ENCODE peak calls at places on chromosome 9, in five cellular contexts. I, D, B, K and X are unnamed samples.

GRCh38 chr9:13095056-13095455 is 184.4 kb downstream of the MPDZ start:
- DNase-seq in B (no peak), I (no peak), D (no peak), K (no peak), X (no peak)

GRCh38 chr9:108512426-108513173 is 343.2 kb downstream of the ACTL7B start:
- DNase-seq in B (no peak), K (no peak), D (no peak), I (no peak), X (no peak)

GRCh38 chr9:95031711-95032461 is 285.6 kb downstream of the FANCC start:
- DNase-seq in I (no peak), K (no peak), D (peak), B (peak), X (no peak)

GRCh38 chr9:124216474-124217176 is 41.1 kb upstream of the NEK6 start:
- DNase-seq in K (peak), I (peak), B (no peak), D (no peak), X (no peak)

GRCh38 chr9:89359018-89359417 is 40.7 kb downstream of the SECISBP2 start:
- DNase-seq in B (no peak), I (no peak), D (no peak), K (peak), X (peak)

GRCh38 chr9:111926421-111926875 is 29.8 kb downstream of the UGCG start:
- DNase-seq in K (no peak), D (peak), I (peak), B (no peak), X (peak)

GRCh38 chr9:104553261-104553660 is 15.7 kb upstream of the OR13C8 start:
- DNase-seq in I (no peak), K (no peak), B (no peak), D (no peak), X (peak)

GRCh38 chr9:19992556-19992955 is 203.7 kb upstream of the SLC24A2 start:
- DNase-seq in I (no peak), K (no peak), B (no peak), D (no peak), X (peak)

GRCh38 chr9:127264462-127265040 is at the start of gene GARNL3:
- DNase-seq in I (no peak), K (no peak), B (no peak), D (no peak), X (no peak)

GRCh38 chr9:6686396-6686795 is 40.9 kb upstream of the GLDC start:
- DNase-seq in I (no peak), K (no peak), B (no peak), D (no peak), X (peak)

GRCh38 chr9:36802171-36802920 is 229.7 kb downstream of the MELK start:
- DNase-seq in K (no peak), B (no peak), I (no peak), D (no peak), X (peak)

GRCh38 chr9:105114956-105115728 is 129.3 kb upstream of the SLC44A1 start:
- DNase-seq in B (no peak), I (peak), D (no peak), K (no peak), X (no peak)

GRCh38 chr9:24416136-24416535 is 129.6 kb downstream of the IZUMO3 start:
- DNase-seq in I (no peak), K (no peak), D (no peak), B (no peak), X (peak)

GRCh38 chr9:107249131-107249533 is 33.9 kb upstream of the RAD23B start:
- DNase-seq in B (peak), D (peak), I (no peak), K (no peak), X (peak)

GRCh38 chr9:71911908-71912325 is 478 bp downstream of the C9orf85 start:
- DNase-seq in D (no peak), B (no peak), I (no peak), K (no peak), X (no peak)

GRCh38 chr9:1916676-1917075 is 98.5 kb upstream of the SMARCA2 start:
- DNase-seq in I (no peak), D (no peak), B (no peak), K (no peak), X (no peak)

GRCh38 chr9:127283917-127284316 is 19.3 kb downstream of the GARNL3 start:
- DNase-seq in I (no peak), D (peak), K (no peak), B (peak), X (peak)

GRCh38 chr9:76530458-76531100 is 71.6 kb downstream of the GCNT1 start:
- DNase-seq in K (no peak), D (no peak), I (no peak), B (no peak), X (peak)

DNA sequence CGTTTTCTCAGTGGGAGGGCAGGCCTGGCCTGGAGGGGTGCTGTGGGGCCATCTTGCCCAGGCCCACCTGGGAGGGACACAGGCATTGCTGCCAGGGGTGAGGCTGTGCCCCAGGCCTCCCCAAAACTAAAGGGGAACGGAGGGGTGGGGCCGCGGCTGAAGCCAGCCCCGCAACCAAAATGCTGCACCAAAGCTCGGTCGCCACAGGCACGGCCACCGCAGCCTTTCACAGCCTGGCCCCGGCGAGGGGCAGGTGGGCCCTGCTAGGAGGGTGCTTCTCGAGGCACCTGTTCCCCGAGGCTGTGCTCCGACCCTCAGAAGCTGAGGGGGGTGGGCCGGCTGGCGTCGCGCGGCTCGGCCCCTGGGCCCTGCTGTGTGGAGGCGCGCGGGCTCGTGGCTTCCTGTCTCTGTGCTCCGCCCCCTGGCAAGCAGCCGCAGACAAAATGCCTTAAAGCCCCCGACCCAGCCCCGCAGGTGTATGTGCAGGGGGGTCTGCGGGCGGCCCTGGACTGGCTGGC is 57.6 kb downstream of the JAK2 start:
- DNase-seq in B (no peak), I (peak), K (peak), D (no peak), X (no peak)
- H3K4me3 ChIP-seq in B (no peak), I (no peak), K (no peak), D (no peak), X (no peak)

GRCh38 chr9:73685786-73686185 is 534.1 kb downstream of the ANXA1 start:
- DNase-seq in K (no peak), B (no peak), D (no peak), I (no peak), X (no peak)
- TF ChIP-seq CTCF in K (no peak), B (no peak), D (no peak), I (no peak), X (no peak)

GRCh38 chr9:86326536-86326935 is 27.7 kb downstream of the TUT7 start:
- DNase-seq in I (no peak), K (no peak), D (no peak), B (no peak), X (no peak)

GRCh38 chr9:86324308-86324707 is 29.9 kb downstream of the TUT7 start:
- DNase-seq in B (no peak), K (no peak), D (no peak), I (no peak), X (peak)

GRCh38 chr9:86324901-86325300 is 29.3 kb downstream of the TUT7 start:
- DNase-seq in D (no peak), K (no peak), I (no peak), B (no peak), X (no peak)

GRCh38 chr9:86321373-86321772 is 32.8 kb downstream of the TUT7 start:
- DNase-seq in D (no peak), B (no peak), K (no peak), I (no peak), X (peak)

DNA sequence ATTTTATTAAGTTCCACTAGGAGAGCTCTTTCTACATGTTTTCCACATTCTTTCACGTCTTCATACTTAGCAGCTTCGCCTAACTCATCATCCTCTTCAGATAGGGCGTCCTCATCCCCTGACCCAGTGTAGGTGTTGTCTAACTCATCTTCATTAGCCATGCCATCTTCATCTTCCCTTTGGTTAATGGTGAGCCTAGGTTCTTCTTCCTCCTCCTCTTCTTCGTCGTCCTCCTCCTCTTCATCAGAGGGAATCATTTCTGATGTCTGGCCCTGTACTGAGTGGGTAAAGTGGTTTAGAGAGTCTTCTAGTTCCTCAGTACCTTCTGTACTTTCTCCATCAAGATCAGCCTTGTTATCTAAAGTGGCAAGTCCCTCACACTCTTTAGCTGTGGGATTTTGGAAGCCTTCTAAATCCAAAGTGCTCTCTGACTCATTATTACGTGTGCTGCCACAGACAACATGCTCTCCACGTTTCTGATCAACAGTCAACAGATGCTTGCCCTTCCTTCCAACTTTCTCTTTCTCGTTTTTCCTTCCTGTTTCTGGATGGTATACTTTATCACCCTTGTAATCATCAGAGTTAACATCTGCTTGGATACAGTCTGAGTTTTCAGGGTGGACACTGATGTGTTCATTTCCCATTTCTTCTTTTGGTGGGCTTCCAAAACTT is 31.1 kb downstream of the TUT7 start:
- DNase-seq in K (no peak), B (no peak), D (no peak), I (no peak), X (peak)
- H3K4me3 ChIP-seq in K (no peak), B (no peak), D (no peak), I (no peak), X (no peak)

DNA sequence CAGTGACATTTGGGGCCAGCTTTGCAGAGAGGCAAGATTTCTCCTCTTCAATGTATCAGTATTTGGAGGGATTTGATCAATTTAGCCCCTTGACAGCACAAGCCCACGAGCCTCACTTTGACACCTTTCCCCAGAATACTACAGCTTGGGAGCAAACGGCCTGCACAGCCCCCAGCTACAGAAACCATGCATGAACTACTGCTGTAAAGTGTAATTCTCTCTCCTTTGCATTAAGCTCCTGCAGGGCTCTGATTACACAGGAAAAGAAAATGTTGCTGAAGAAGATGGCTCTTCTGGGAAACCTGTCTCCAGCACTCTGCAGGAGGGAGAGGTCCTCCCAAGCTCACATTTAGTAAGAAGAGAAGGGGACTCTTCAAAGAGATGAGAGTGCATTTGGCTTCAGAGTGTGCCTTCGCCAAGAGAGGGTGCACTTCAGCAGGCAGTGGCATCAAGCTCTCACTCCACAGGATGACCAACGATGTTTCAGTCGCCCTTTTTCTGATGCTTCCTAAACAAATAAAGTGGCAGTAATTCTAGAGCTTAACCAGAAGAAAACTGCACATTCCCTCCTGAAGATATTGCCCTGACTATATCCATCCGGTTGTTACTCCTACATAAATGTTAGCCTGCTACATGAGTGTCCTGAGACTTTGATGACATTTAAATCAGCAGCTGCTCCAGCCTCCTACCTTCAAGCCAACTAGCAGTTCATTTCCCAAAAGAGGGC is 272.1 kb downstream of the AUH start:
- DNase-seq in D (peak), B (peak), I (no peak), K (peak), X (peak)
- TF ChIP-seq CTCF in D (peak), B (peak), I (peak), K (no peak), X (peak)

GRCh38 chr9:84759300-84759750 is 89.8 kb downstream of the NTRK2 start:
- DNase-seq in D (no peak), B (no peak), I (no peak), K (no peak), X (no peak)
- H3K4me3 ChIP-seq in D (no peak), B (no peak), I (no peak), K (no peak), X (no peak)

GRCh38 chr9:27787941-27788340 is 214.7 kb upstream of the C9orf72 start:
- DNase-seq in D (no peak), B (no peak), K (no peak), I (no peak), X (peak)
- TF ChIP-seq CTCF in D (no peak), B (no peak), K (no peak), I (no peak), X (peak)

DNA sequence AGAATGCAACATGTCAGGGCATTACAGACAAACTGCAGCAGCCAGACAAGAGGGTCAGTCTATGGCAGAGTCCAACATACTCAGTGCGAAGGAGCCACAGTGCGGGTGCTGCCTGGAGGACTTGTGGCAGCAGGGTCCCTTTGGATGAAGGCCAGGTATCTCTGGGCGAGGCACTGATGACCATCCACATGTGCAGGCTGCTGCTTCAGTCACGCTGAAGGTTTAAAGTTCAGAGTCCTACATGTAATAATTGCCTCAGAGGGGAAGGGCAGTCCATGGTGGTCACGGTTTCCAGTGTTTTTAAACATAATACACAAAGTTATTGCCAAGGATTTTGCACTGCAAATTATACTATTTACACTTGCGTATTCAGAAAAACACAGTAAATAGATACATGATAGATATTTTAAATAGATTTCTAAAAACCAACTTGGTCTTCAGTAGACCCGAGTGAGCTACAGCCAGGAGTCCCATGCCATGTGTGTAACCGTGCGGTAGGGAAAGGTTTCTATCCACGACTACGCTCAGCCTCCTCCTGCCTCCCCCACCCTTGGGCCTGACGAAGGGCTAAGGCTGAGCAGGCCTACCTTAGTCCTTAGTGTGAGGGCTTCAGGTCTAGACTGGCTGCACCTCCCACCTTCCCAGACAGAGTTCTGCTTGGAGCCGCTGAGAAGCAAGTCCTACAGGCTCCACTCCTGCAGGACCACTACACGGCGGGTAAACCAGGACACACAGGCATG is 76.2 kb downstream of the GPR21 start:
- DNase-seq in I (no peak), D (no peak), B (peak), K (no peak), X (no peak)
- H3K4me3 ChIP-seq in I (no peak), D (no peak), B (no peak), K (no peak), X (no peak)

DNA sequence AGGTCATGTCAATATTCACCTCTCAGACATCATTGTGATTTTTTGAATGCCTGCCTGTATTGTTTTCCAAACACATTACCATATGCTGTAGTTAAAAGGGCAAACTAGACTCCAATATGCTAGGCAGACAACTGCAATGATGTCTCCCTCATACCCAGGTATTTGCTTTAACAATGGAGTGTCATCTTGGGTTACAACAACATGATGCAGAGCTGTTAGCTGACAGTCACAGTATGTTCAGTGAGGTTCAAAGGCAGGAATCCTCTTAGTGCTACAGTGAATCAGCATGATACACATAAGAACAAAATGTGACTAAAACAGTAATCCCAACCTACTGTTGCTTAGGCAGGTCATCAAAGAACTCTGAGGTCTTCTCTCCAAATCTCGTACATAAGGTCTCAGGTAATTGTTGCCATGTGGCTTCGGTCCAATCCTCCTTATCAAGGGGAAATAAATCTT is 24.0 kb downstream of the OR1J1 start:
- DNase-seq in D (no peak), K (no peak), B (no peak), I (no peak), X (no peak)
- TF ChIP-seq CTCF in D (no peak), K (no peak), B (no peak), I (no peak), X (no peak)

GRCh38 chr9:136671646-136672430 is 9.1 kb downstream of the EGFL7 start:
- DNase-seq in D (peak), I (no peak), K (no peak), B (no peak), X (no peak)
- H3K4me3 ChIP-seq in D (no peak), I (peak), K (no peak), B (no peak), X (no peak)

DNA sequence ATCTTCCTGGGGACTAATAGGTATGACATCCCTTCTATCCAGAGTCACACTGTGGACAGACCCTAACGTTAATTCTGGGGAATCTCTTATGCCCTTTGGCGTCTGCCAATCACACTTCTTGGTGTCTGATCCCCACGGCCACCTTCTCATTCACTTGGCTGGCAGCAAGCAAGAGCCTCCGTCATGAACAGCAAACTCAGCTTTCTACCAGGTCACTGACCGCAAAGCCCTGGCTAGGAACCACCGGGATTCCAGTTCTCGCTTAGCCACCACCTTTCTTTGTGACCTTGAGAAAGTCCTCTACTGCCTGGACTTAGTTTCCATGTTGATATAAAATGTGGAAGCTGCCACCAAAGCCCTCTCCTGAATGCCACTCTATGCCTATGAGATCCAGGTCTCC is 67.7 kb upstream of the FCN1 start:
- DNase-seq in D (no peak), B (peak), K (no peak), I (peak), X (no peak)
- TF ChIP-seq CTCF in D (no peak), B (no peak), K (no peak), I (no peak), X (no peak)